ENCODE peak calls at places on chromosomes 2 and 18, in five cellular contexts. D is activated CD4-positive, alpha-beta T cell treated with anti-CD3 and anti-CD28 coated beads, Interleukin-2, amount 10 ng/mL, durations not matched to agents 24 days and 14 days; J is NCI-H1092; A is GM23248; R is fibroblast of villous mesenchyme. U is an unnamed sample.
A peak's percentile ranks its signal among the peaks of the same experiment; 100 is the strongest.

GRCh38 chr2:226121339-226121738 is 678.3 kb downstream of the IRS1 start:
- DNase-seq in D (no peak), J (no peak), A (no peak), R (no peak), U (no peak)

GRCh38 chr2:20106746-20107145 is 55.3 kb upstream of the LAPTM4A start:
- DNase-seq in D (peak; percentile 83), J (no peak), A (no peak), R (no peak), U (no peak)

GRCh38 chr2:135473567-135473966 is 57.5 kb downstream of the ZRANB3 start:
- DNase-seq in D (peak; percentile 68), J (no peak), A (peak; percentile 34), R (peak; percentile 32), U (no peak)

GRCh38 chr2:232021881-232022280 is 60.4 kb downstream of the DIS3L2 start:
- DNase-seq in D (no peak), J (no peak), A (no peak), R (no peak), U (no peak)

GRCh38 chr2:192347542-192347941 is 152.8 kb upstream of the TMEFF2 start:
- DNase-seq in D (no peak), J (no peak), A (no peak), R (no peak), U (no peak)

GRCh38 chr2:135169900-135170753 is 118.0 kb downstream of the RAB3GAP1 start:
- DNase-seq in D (no peak), J (no peak), A (no peak), R (no peak), U (no peak)

GRCh38 chr2:64966839-64967238 is 22.4 kb upstream of the SLC1A4 start:
- DNase-seq in D (no peak), J (no peak), A (no peak), R (no peak), U (no peak)

GRCh38 chr18:6370886-6371635 is 43.6 kb downstream of the L3MBTL4 start:
- DNase-seq in D (no peak), J (peak; percentile 81), A (no peak), R (no peak), U (no peak)

GRCh38 chr2:189179607-189179979 is at the start of gene COL5A2:
- DNase-seq in D (no peak), J (no peak), A (peak; percentile 94), R (peak; percentile 94), U (no peak)

GRCh38 chr2:10332402-10333246 is 29.9 kb downstream of the HPCAL1 start:
- DNase-seq in D (no peak), J (no peak), A (no peak), R (peak; percentile 45), U (no peak)

GRCh38 chr2:178163395-178163794 is 30.9 kb upstream of the OSBPL6 start:
- DNase-seq in D (peak; percentile 40), J (no peak), A (peak; percentile 50), R (no peak), U (no peak)

GRCh38 chr18:11673560-11673959 is 15.5 kb upstream of the GNAL start:
- DNase-seq in D (no peak), J (no peak), A (no peak), R (no peak), U (no peak)

GRCh38 chr2:223222397-223222796 is 170.4 kb downstream of the KCNE4 start:
- DNase-seq in D (no peak), J (no peak), A (peak; percentile 41), R (no peak), U (no peak)

GRCh38 chr2:181686566-181687185 is 6.4 kb upstream of the NEUROD1 start:
- DNase-seq in D (no peak), J (no peak), A (no peak), R (no peak), U (no peak)

GRCh38 chr2:143936758-143937562 is 583.0 kb downstream of the ZEB2 start:
- DNase-seq in D (peak; percentile 58), J (peak; percentile 21), A (peak; percentile 70), R (peak; percentile 37), U (no peak)

GRCh38 chr2:113160962-113161361 is 12.8 kb upstream of the PSD4 start:
- DNase-seq in D (no peak), J (no peak), A (no peak), R (no peak), U (no peak)

GRCh38 chr18:13403786-13404549 is 185.4 kb downstream of the LDLRAD4 start:
- DNase-seq in D (no peak), J (no peak), A (no peak), R (no peak), U (no peak)

GRCh38 chr2:174632847-174633620 is 35.4 kb upstream of the WIPF1 start:
- DNase-seq in D (peak; percentile 79), J (no peak), A (peak; percentile 51), R (peak; percentile 70), U (no peak)

GRCh38 chr2:49146412-49146811 is 7.9 kb downstream of the FSHR start:
- DNase-seq in D (no peak), J (no peak), A (no peak), R (no peak), U (no peak)

GRCh38 chr2:84989422-84989821 is 18.5 kb downstream of the KCMF1 start:
- DNase-seq in D (no peak), J (no peak), A (peak; percentile 22), R (no peak), U (no peak)

GRCh38 chr2:167732251-167732788 is 515.1 kb downstream of the STK39 start:
- DNase-seq in D (no peak), J (no peak), A (no peak), R (no peak), U (no peak)

GRCh38 chr18:40670991-40671390 is 1284.0 kb upstream of the PIK3C3 start:
- DNase-seq in D (no peak), J (no peak), A (no peak), R (no peak), U (no peak)

GRCh38 chr2:75243219-75243618 is 43.9 kb upstream of the TACR1 start:
- DNase-seq in D (no peak), J (no peak), A (no peak), R (no peak), U (no peak)

GRCh38 chr18:61199131-61199903 is 133.9 kb upstream of the CDH20 start:
- DNase-seq in D (no peak), J (no peak), A (peak; percentile 42), R (no peak), U (no peak)

GRCh38 chr2:172052000-172052983 is 33.0 kb upstream of the DLX1 start:
- DNase-seq in D (no peak), J (peak; percentile 40), A (no peak), R (peak; percentile 50), U (no peak)

GRCh38 chr2:61733563-61733962 is 120.3 kb downstream of the FAM161A start:
- DNase-seq in D (no peak), J (no peak), A (peak; percentile 45), R (peak; percentile 7), U (no peak)

GRCh38 chr2:46770622-46771021 is 145.0 kb downstream of the MCFD2 start:
- DNase-seq in D (no peak), J (no peak), A (peak; percentile 84), R (peak; percentile 97), U (no peak)

GRCh38 chr2:85353876-85354285 is 447 bp downstream of the RETSAT start:
- DNase-seq in D (no peak), J (no peak), A (peak; percentile 75), R (peak; percentile 55), U (no peak)

GRCh38 chr2:144456680-144457079 is 63.2 kb downstream of the ZEB2 start:
- DNase-seq in D (no peak), J (no peak), A (peak; percentile 99), R (peak; percentile 94), U (no peak)

U was measured in D721Med.